ENCODE peak calls at places on chromosomes 2 and 18, in seven cellular contexts. B is tibial artery, U is astrocyte, T is GM12878, H is GM06990, F is heart left ventricle, P is body of pancreas. S is an unnamed sample.

GRCh38 chr18:13179566-13180113 is 38.9 kb upstream of the LDLRAD4 start:
- DNase-seq in F (no peak), T (no peak), P (peak), H (no peak), B (no peak), U (no peak), S (peak)

GRCh38 chr2:34229998-34230397 is 630.9 kb upstream of the FAM98A start:
- DNase-seq in H (no peak), T (no peak), P (no peak), U (no peak), B (no peak), F (no peak), S (no peak)

GRCh38 chr18:76670564-76671288 is 151.6 kb upstream of the ZNF236 start:
- DNase-seq in P (no peak), B (peak), H (no peak), T (no peak), F (no peak), U (no peak), S (no peak)

GRCh38 chr2:223989206-223989859 is 32.1 kb downstream of the MRPL44 start:
- DNase-seq in P (peak), T (no peak), U (no peak), H (no peak), B (no peak), F (no peak), S (peak)

GRCh38 chr2:79511320-79511951 is 1.4 kb upstream of the CTNNA2 start:
- DNase-seq in P (peak), F (no peak), T (no peak), B (no peak), H (no peak), U (peak), S (no peak)

GRCh38 chr18:72409923-72410322 is 134.2 kb downstream of the CBLN2 start:
- DNase-seq in T (no peak), P (no peak), U (no peak), F (no peak), H (no peak), B (no peak), S (no peak)

GRCh38 chr18:57809190-57809589 is 6.1 kb upstream of the ATP8B1 start:
- DNase-seq in U (no peak), F (no peak), B (no peak), P (no peak), H (no peak), T (no peak), S (no peak)

GRCh38 chr18:74732380-74732779 is 134.7 kb downstream of the ZNF407 start:
- DNase-seq in U (no peak), B (no peak), T (no peak), F (no peak), H (no peak), P (no peak), S (no peak)

GRCh38 chr2:211349031-211349430 is 792.6 kb downstream of the CPS1 start:
- DNase-seq in F (no peak), P (no peak), T (no peak), B (no peak), U (no peak), H (no peak), S (no peak)

GRCh38 chr2:97764559-97765263 is 51.3 kb downstream of the ZAP70 start:
- DNase-seq in U (no peak), P (no peak), H (no peak), F (no peak), T (no peak), B (no peak), S (no peak)

GRCh38 chr2:65061910-65062339 is 5.7 kb downstream of the CEP68 start:
- DNase-seq in F (no peak), U (no peak), B (no peak), T (no peak), P (peak), H (no peak), S (no peak)

GRCh38 chr18:9706081-9706935 is 1.8 kb upstream of the RAB31 start:
- DNase-seq in B (no peak), H (no peak), T (no peak), F (no peak), U (no peak), P (no peak), S (no peak)

GRCh38 chr2:28232267-28232666 is 160.4 kb upstream of the FOSL2 start:
- DNase-seq in F (no peak), T (no peak), H (no peak), U (no peak), P (no peak), B (no peak), S (no peak)

GRCh38 chr2:23137161-23137560 is 247.8 kb upstream of the KLHL29 start:
- DNase-seq in F (no peak), B (no peak), U (no peak), T (no peak), H (no peak), P (no peak), S (no peak)

GRCh38 chr18:69257861-69258458 is 142.7 kb upstream of the DOK6 start:
- DNase-seq in U (peak), T (no peak), F (peak), P (peak), B (no peak), H (no peak), S (no peak)

GRCh38 chr18:12686100-12686499 is 16.4 kb downstream of the CEP76 start:
- DNase-seq in H (no peak), T (no peak), F (no peak), B (no peak), P (no peak), U (no peak), S (no peak)

GRCh38 chr2:240655931-240656886 is 26.5 kb downstream of the AQP12B start:
- DNase-seq in T (peak), F (no peak), B (no peak), U (peak), H (no peak), P (no peak), S (peak)

GRCh38 chr18:39455300-39455699 is 1889.7 kb upstream of the CELF4 start:
- DNase-seq in P (peak), U (peak), H (no peak), T (no peak), F (no peak), B (no peak), S (no peak)

GRCh38 chr2:180651596-180651995 is 328.8 kb upstream of the UBE2E3 start:
- DNase-seq in F (no peak), T (no peak), B (no peak), H (no peak), U (no peak), P (no peak), S (no peak)

GRCh38 chr18:57043241-57043640 is 103.6 kb upstream of the BOD1L2 start:
- DNase-seq in H (no peak), P (no peak), F (no peak), T (no peak), U (no peak), B (no peak), S (no peak)

GRCh38 chr2:7819860-7820259 is 862.0 kb upstream of the ID2 start:
- DNase-seq in F (no peak), B (no peak), T (no peak), U (no peak), H (no peak), P (no peak), S (no peak)

GRCh38 chr2:128535928-128536327 is 217.3 kb upstream of the HS6ST1 start:
- DNase-seq in U (peak), P (no peak), H (no peak), T (no peak), F (no peak), B (no peak), S (no peak)

GRCh38 chr2:60478660-60479059 is 74.8 kb downstream of the BCL11A start:
- DNase-seq in H (no peak), B (no peak), F (no peak), T (no peak), P (no peak), U (no peak), S (no peak)

GRCh38 chr18:48795696-48796095 is 155.1 kb downstream of the SMAD7 start:
- DNase-seq in F (no peak), U (no peak), T (no peak), B (peak), H (no peak), P (no peak), S (no peak)

GRCh38 chr2:173386441-173387044 is 31.9 kb downstream of the CDCA7 start:
- DNase-seq in H (no peak), B (no peak), P (no peak), U (no peak), F (no peak), T (no peak), S (no peak)
- H3K4me3 ChIP-seq in H (no peak), B (no peak), P (no peak), U (no peak), F (no peak), T (no peak), S (no peak)

DNA sequence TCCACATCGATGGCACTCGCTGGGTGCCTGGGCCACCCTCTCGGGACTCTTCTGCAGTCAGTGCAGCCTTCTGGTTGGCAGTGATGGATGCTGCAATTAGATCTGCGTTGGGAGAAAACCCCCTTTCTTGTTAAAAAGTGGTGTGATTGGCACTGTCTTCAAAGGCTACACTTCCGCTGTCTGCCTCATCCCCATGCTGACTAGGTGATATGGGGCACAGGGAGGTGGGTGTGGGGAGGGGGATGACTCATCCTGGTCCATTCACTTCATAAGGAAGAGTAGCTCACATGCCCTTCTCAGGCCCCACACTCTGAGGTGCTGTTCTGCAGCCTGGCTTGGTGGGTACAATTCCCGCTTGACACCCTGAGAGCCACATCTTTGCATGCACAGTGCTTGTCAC is 77.4 kb downstream of the THNSL2 start:
- DNase-seq in H (no peak), T (no peak), F (no peak), B (no peak), U (no peak), P (no peak), S (no peak)
- H3K4me3 ChIP-seq in H (no peak), T (no peak), F (no peak), B (no peak), U (no peak), P (no peak), S (no peak)

GRCh38 chr2:182521453-182522427 is 94.9 kb upstream of the PDE1A start:
- DNase-seq in B (no peak), U (no peak), P (no peak), T (no peak), F (no peak), H (no peak), S (no peak)

GRCh38 chr2:182522930-182523541 is 96.2 kb upstream of the PDE1A start:
- DNase-seq in F (no peak), U (peak), H (no peak), B (no peak), P (no peak), T (no peak), S (no peak)

GRCh38 chr2:182522428-182522896 is 95.6 kb upstream of the PDE1A start:
- DNase-seq in H (no peak), B (no peak), U (peak), P (no peak), F (no peak), T (no peak), S (no peak)
- H3K4me3 ChIP-seq in H (no peak), B (peak), U (no peak), P (no peak), F (no peak), T (no peak), S (no peak)

GRCh38 chr2:159285433-159285832 is 1.1 kb downstream of the WDSUB1 start:
- DNase-seq in T (no peak), P (no peak), B (no peak), H (peak), U (no peak), F (peak), S (peak)

GRCh38 chr2:159285929-159286708 is at the start of gene WDSUB1:
- DNase-seq in P (peak), B (peak), H (peak), F (peak), U (peak), T (no peak), S (peak)

GRCh38 chr2:159290289-159290907 is 3.9 kb upstream of the WDSUB1 start:
- DNase-seq in U (peak), F (no peak), P (peak), T (no peak), H (peak), B (peak), S (no peak)

GRCh38 chr2:159286709-159287441 is 372 bp upstream of the WDSUB1 start:
- DNase-seq in B (peak), F (peak), P (peak), H (peak), U (peak), T (peak), S (peak)

DNA sequence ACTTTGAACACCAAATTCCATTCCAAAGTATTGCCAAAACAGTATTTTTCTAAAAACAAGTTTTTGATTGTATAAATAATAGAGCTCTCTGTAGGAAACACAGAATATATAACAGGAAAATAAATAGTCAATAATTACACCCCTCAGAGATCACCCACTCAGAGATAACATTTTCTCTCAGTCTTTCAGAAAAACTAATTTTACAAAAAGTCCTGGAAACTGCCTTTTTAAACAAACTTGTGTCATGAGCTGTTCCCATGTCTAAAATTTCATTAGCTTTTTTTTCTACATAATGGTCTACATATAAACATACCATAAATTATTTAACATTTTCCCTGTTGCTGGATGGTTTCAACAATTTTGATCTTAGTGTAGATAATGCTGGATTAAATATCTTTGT is 1.2 kb upstream of the WDSUB1 start:
- DNase-seq in T (no peak), F (no peak), P (no peak), U (no peak), H (no peak), B (no peak), S (no peak)
- H3K4me3 ChIP-seq in T (no peak), F (no peak), P (no peak), U (no peak), H (no peak), B (no peak), S (no peak)

GRCh38 chr2:54577944-54578667 is 122.0 kb downstream of the SPTBN1 start:
- DNase-seq in T (no peak), B (no peak), P (no peak), U (no peak), H (no peak), F (no peak), S (no peak)

GRCh38 chr2:54579061-54579681 is 123.0 kb downstream of the SPTBN1 start:
- DNase-seq in H (no peak), T (no peak), B (no peak), U (no peak), F (no peak), P (no peak), S (no peak)

GRCh38 chr2:54581326-54582039 is 125.4 kb downstream of the SPTBN1 start:
- DNase-seq in P (no peak), B (no peak), H (peak), F (no peak), U (no peak), T (peak), S (no peak)

GRCh38 chr2:54578668-54579045 is 122.5 kb downstream of the SPTBN1 start:
- DNase-seq in H (no peak), T (no peak), B (no peak), P (no peak), U (no peak), F (no peak), S (no peak)

DNA sequence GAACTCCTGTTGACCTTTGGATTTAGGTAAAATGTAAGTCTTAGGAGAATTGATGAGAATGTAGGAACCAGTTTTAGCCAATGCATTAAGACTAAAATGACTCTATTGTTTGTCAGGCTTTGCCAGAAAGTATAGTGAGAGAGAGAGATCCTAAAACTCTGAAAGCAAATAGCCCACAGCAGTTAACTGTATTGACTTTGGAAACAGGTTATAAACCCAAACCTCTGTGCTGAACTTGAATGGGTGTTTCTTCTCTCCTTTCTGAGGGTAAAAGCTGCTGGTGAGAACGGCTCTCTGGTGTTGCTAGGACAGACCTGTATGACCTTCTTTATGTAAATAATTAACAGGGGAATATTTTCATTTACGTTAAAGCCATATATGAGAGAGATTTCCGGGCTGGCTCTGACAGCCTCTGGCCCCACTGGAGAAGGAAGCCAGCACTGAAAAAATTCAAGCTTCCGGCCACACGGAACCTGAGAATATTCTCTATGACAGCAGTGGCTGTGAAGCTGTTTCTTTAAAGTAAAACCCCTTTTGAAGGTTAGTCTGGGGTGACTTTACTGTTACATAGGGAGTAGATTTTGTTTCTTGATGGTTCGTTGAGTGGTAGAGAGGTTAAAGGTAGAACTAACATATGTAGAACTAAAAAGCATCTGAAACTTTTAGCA is 123.7 kb downstream of the SPTBN1 start:
- DNase-seq in T (peak), P (peak), F (no peak), H (peak), B (no peak), U (no peak), S (peak)
- H3K4me3 ChIP-seq in T (peak), P (no peak), F (no peak), H (peak), B (no peak), U (no peak), S (no peak)

GRCh38 chr2:55163258-55163657 is 68.8 kb downstream of the CLHC1 start:
- DNase-seq in P (no peak), U (peak), F (no peak), T (no peak), H (no peak), B (no peak), S (no peak)

GRCh38 chr2:55162284-55163006 is 69.6 kb downstream of the CLHC1 start:
- DNase-seq in F (no peak), U (no peak), P (no peak), T (no peak), B (no peak), H (no peak), S (no peak)

GRCh38 chr2:55165567-55165966 is 66.5 kb downstream of the CLHC1 start:
- DNase-seq in H (no peak), P (no peak), T (no peak), U (peak), F (no peak), B (no peak), S (no peak)

GRCh38 chr2:55164534-55165104 is 67.5 kb downstream of the CLHC1 start:
- DNase-seq in F (no peak), H (no peak), T (no peak), P (no peak), U (no peak), B (no peak), S (no peak)

GRCh38 chr2:55163895-55164509 is 68.1 kb downstream of the CLHC1 start:
- DNase-seq in B (no peak), H (no peak), F (no peak), T (no peak), P (peak), U (no peak), S (no peak)
- H3K4me3 ChIP-seq in B (no peak), H (no peak), F (no peak), T (no peak), P (no peak), U (no peak), S (no peak)